ENCODE peak calls at places on chromosomes 16 and 17, in six cellular contexts. K is GM13976, B is EL, G is ACHN, I is astrocyte of the cerebellum, O is A172. R is an unnamed sample.

GRCh38 chr16:31083081-31083480 is 5.7 kb downstream of the PRSS53 start:
- DNase-seq in K (no peak), B (no peak), G (no peak), I (no peak), O (no peak), R (no peak)

GRCh38 chr17:44197980-44198720 is 1.5 kb downstream of the ATXN7L3 start:
- DNase-seq in K (peak; percentile 74), B (peak; percentile 70), G (peak; percentile 49), I (no peak), O (peak; percentile 74), R (peak; percentile 47)

GRCh38 chr17:80791758-80792284 is 199.8 kb upstream of the CHMP6 start:
- DNase-seq in K (no peak), B (peak; percentile 99), G (peak; percentile 91), I (peak; percentile 87), O (peak; percentile 96), R (peak; percentile 100)

GRCh38 chr16:82083710-82084353 is 48.8 kb downstream of the HSD17B2 start:
- DNase-seq in K (no peak), B (no peak), G (no peak), I (no peak), O (no peak), R (no peak)

GRCh38 chr16:58501242-58502131 is 1.5 kb downstream of the NDRG4 start:
- DNase-seq in K (peak; percentile 55), B (no peak), G (no peak), I (no peak), O (no peak), R (no peak)

GRCh38 chr16:16830401-16830800 is 451.5 kb downstream of the NPIPA7 start:
- DNase-seq in K (no peak), B (no peak), G (no peak), I (no peak), O (no peak), R (no peak)

GRCh38 chr17:65370669-65371126 is 190.8 kb downstream of the AXIN2 start:
- DNase-seq in K (no peak), B (no peak), G (no peak), I (no peak), O (peak; percentile 80), R (no peak)

GRCh38 chr16:20971420-20971819 is 70.8 kb downstream of the LYRM1 start:
- DNase-seq in K (no peak), B (no peak), G (no peak), I (no peak), O (peak; percentile 18), R (no peak)

GRCh38 chr16:69566437-69567030 is 768 bp downstream of the NFAT5 start:
- DNase-seq in K (peak; percentile 77), B (peak; percentile 82), G (peak; percentile 81), I (no peak), O (peak; percentile 35), R (peak; percentile 80)

GRCh38 chr16:29007865-29008593 is 23.2 kb downstream of the LAT start:
- DNase-seq in K (no peak), B (peak; percentile 83), G (peak; percentile 45), I (peak; percentile 19), O (peak; percentile 95), R (no peak)

GRCh38 chr16:2585651-2586081 is 47.8 kb downstream of the PDPK1 start:
- DNase-seq in K (no peak), B (no peak), G (no peak), I (no peak), O (no peak), R (no peak)

GRCh38 chr16:84526794-84527485 is 22.5 kb upstream of the MEAK7 start:
- DNase-seq in K (no peak), B (peak; percentile 47), G (no peak), I (peak; percentile 36), O (no peak), R (no peak)

GRCh38 chr17:12744298-12744697 is 45.0 kb upstream of the ARHGAP44 start:
- DNase-seq in K (no peak), B (peak; percentile 15), G (no peak), I (no peak), O (no peak), R (peak; percentile 13)

GRCh38 chr17:76385892-76386786 is 1.7 kb downstream of the SPHK1 start:
- DNase-seq in K (peak; percentile 95), B (peak; percentile 91), G (peak; percentile 80), I (no peak), O (peak; percentile 81), R (peak; percentile 79)

GRCh38 chr16:200388-200787 is 20.1 kb downstream of the HBQ1 start:
- DNase-seq in K (no peak), B (peak; percentile 80), G (peak; percentile 48), I (no peak), O (peak; percentile 82), R (peak; percentile 75)

GRCh38 chr17:66448008-66448644 is 145.7 kb downstream of the PRKCA start:
- DNase-seq in K (no peak), B (no peak), G (no peak), I (no peak), O (no peak), R (no peak)

GRCh38 chr17:60939318-60939717 is 261.7 kb downstream of the BCAS3 start:
- DNase-seq in K (no peak), B (no peak), G (no peak), I (no peak), O (no peak), R (no peak)

GRCh38 chr16:69867796-69868565 is 83.2 kb upstream of the CLEC18A start:
- DNase-seq in K (no peak), B (no peak), G (no peak), I (no peak), O (no peak), R (no peak)

GRCh38 chr16:86259499-86259898 is 250.8 kb upstream of the FOXF1 start:
- DNase-seq in K (no peak), B (no peak), G (no peak), I (no peak), O (no peak), R (no peak)

GRCh38 chr17:19534562-19535149 is 1.0 kb downstream of the SLC47A1 start:
- DNase-seq in K (no peak), B (no peak), G (peak; percentile 64), I (peak; percentile 75), O (peak; percentile 76), R (no peak)

GRCh38 chr16:61564741-61565140 is 471.5 kb downstream of the CDH8 start:
- DNase-seq in K (no peak), B (no peak), G (no peak), I (no peak), O (no peak), R (no peak)

GRCh38 chr17:5584383-5584951 is at the start of gene NLRP1:
- DNase-seq in K (peak; percentile 93), B (peak; percentile 97), G (peak; percentile 92), I (peak; percentile 59), O (peak; percentile 95), R (peak; percentile 91)

GRCh38 chr17:44758414-44759095 is at the start of gene ADAM11:
- DNase-seq in K (peak; percentile 67), B (no peak), G (no peak), I (no peak), O (no peak), R (no peak)

GRCh38 chr17:62163847-62164246 is 98.8 kb upstream of the MED13 start:
- DNase-seq in K (no peak), B (no peak), G (no peak), I (no peak), O (no peak), R (no peak)

GRCh38 chr16:2471016-2471652 is at the start of gene NTN3:
- DNase-seq in K (peak; percentile 64), B (no peak), G (no peak), I (no peak), O (no peak), R (no peak)

GRCh38 chr17:64037802-64038201 is 17.4 kb upstream of the ICAM2 start:
- DNase-seq in K (no peak), B (no peak), G (no peak), I (no peak), O (no peak), R (no peak)

GRCh38 chr17:6415616-6416015 is 19.3 kb downstream of the AIPL1 start:
- DNase-seq in K (no peak), B (no peak), G (no peak), I (no peak), O (no peak), R (no peak)